ENCODE peak calls at places on chromosomes 7 and 10, in five cellular contexts. One of them, this sample, is unnamed.

GRCh38 chr7:128361463-128362441 is at the start of gene PRRT4:
- DNase-seq in neuronal stem cell: no peak
- DNase-seq in trophoblast cell: no peak
- DNase-seq in H1: no peak
- DNase-seq in H9: no peak
- DNase-seq in this sample: peak

GRCh38 chr10:59072038-59072437 is 104.4 kb upstream of the PHYHIPL start:
- DNase-seq in neuronal stem cell: no peak
- DNase-seq in trophoblast cell: no peak
- DNase-seq in H1: no peak
- DNase-seq in H9: no peak
- DNase-seq in this sample: no peak

GRCh38 chr10:48491422-48492139 is 113.3 kb downstream of the ARHGAP22 start:
- DNase-seq in neuronal stem cell: no peak
- DNase-seq in trophoblast cell: no peak
- DNase-seq in H1: no peak
- DNase-seq in H9: no peak
- DNase-seq in this sample: no peak

GRCh38 chr10:61869276-61869675 is 32.2 kb upstream of the ARID5B start:
- DNase-seq in neuronal stem cell: no peak
- DNase-seq in trophoblast cell: no peak
- DNase-seq in H1: no peak
- DNase-seq in H9: no peak
- DNase-seq in this sample: no peak

GRCh38 chr10:113854757-113855626 is 531 bp downstream of the NHLRC2 start:
- DNase-seq in neuronal stem cell: no peak
- DNase-seq in trophoblast cell: peak
- DNase-seq in H1: no peak
- DNase-seq in H9: peak
- DNase-seq in this sample: peak

GRCh38 chr7:151724250-151724915 is 152.5 kb downstream of the PRKAG2 start:
- DNase-seq in neuronal stem cell: no peak
- DNase-seq in trophoblast cell: no peak
- DNase-seq in H1: no peak
- DNase-seq in H9: no peak
- DNase-seq in this sample: no peak

GRCh38 chr10:1363466-1364121 is 307.4 kb downstream of the WDR37 start:
- DNase-seq in neuronal stem cell: no peak
- DNase-seq in trophoblast cell: no peak
- DNase-seq in H1: no peak
- DNase-seq in H9: no peak
- DNase-seq in this sample: no peak

GRCh38 chr10:30455816-30456215 is 21.8 kb downstream of the MAP3K8 start:
- DNase-seq in neuronal stem cell: no peak
- DNase-seq in trophoblast cell: no peak
- DNase-seq in H1: no peak
- DNase-seq in H9: no peak
- DNase-seq in this sample: no peak

GRCh38 chr7:30975257-30975899 is 11.6 kb downstream of the GHRHR start:
- DNase-seq in neuronal stem cell: no peak
- DNase-seq in trophoblast cell: no peak
- DNase-seq in H1: no peak
- DNase-seq in H9: no peak
- DNase-seq in this sample: no peak

GRCh38 chr7:56051339-56052191 is at the start of the genes CCT6A and PSPH:
- DNase-seq in neuronal stem cell: peak
- DNase-seq in trophoblast cell: peak
- DNase-seq in H1: peak
- DNase-seq in H9: peak
- DNase-seq in this sample: peak

GRCh38 chr10:67609996-67610793 is 85.8 kb downstream of the CTNNA3 start:
- DNase-seq in neuronal stem cell: peak
- DNase-seq in trophoblast cell: no peak
- DNase-seq in H1: no peak
- DNase-seq in H9: no peak
- DNase-seq in this sample: no peak

GRCh38 chr7:157678503-157678902 is 341.7 kb downstream of the DNAJB6 start:
- DNase-seq in neuronal stem cell: no peak
- DNase-seq in trophoblast cell: no peak
- DNase-seq in H1: no peak
- DNase-seq in H9: peak
- DNase-seq in this sample: no peak

GRCh38 chr7:102819151-102819550 is 70.4 kb downstream of the FAM185A start:
- DNase-seq in neuronal stem cell: no peak
- DNase-seq in trophoblast cell: no peak
- DNase-seq in H1: no peak
- DNase-seq in H9: no peak
- DNase-seq in this sample: no peak

GRCh38 chr10:10233256-10233655 is 784.4 kb upstream of the CELF2 start:
- DNase-seq in neuronal stem cell: no peak
- DNase-seq in trophoblast cell: no peak
- DNase-seq in H1: no peak
- DNase-seq in H9: no peak
- DNase-seq in this sample: no peak
- H2BK5ac ChIP-seq in neuronal stem cell: no peak
- H2BK5ac ChIP-seq in trophoblast cell: no peak
- H2BK5ac ChIP-seq in H1: no peak
- H2BK5ac ChIP-seq in H9: no peak
- H2BK5ac ChIP-seq in this sample: no peak

DNA sequence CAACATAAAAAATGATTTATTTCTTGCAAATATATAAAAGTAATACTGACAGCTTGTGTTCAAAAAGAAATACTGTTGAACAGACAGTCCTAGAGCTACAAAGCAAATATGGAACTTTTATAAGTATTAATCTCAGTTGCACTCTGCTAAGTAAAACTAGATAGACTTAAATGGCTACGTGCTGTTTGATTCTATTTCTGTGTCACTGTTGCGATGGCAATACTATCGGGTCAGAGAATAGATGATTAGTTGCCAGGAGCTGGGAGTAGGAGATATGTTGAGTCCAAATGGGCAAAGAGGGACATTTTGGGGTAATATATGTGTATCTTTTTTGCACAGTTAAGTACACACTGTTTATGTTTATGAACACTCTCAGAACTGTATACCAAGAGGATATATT is 41.1 kb upstream of the VWDE start:
- DNase-seq in neuronal stem cell: no peak
- DNase-seq in trophoblast cell: no peak
- DNase-seq in H1: no peak
- DNase-seq in H9: no peak
- DNase-seq in this sample: no peak
- H2BK12ac ChIP-seq in neuronal stem cell: no peak
- H2BK12ac ChIP-seq in trophoblast cell: no peak
- H2BK12ac ChIP-seq in H1: no peak
- H2BK12ac ChIP-seq in H9: no peak
- H2BK12ac ChIP-seq in this sample: no peak

GRCh38 chr7:47454066-47454950 is 127.6 kb downstream of the TNS3 start:
- DNase-seq in neuronal stem cell: no peak
- DNase-seq in trophoblast cell: peak
- DNase-seq in H1: no peak
- DNase-seq in H9: no peak
- DNase-seq in this sample: peak

GRCh38 chr7:47456210-47456955 is 125.5 kb downstream of the TNS3 start:
- DNase-seq in neuronal stem cell: no peak
- DNase-seq in trophoblast cell: no peak
- DNase-seq in H1: no peak
- DNase-seq in H9: no peak
- DNase-seq in this sample: no peak

GRCh38 chr7:47453093-47454056 is 128.5 kb downstream of the TNS3 start:
- DNase-seq in neuronal stem cell: no peak
- DNase-seq in trophoblast cell: peak
- DNase-seq in H1: no peak
- DNase-seq in H9: no peak
- DNase-seq in this sample: peak

GRCh38 chr7:47455872-47456185 is 126.1 kb downstream of the TNS3 start:
- DNase-seq in neuronal stem cell: no peak
- DNase-seq in trophoblast cell: peak
- DNase-seq in H1: no peak
- DNase-seq in H9: no peak
- DNase-seq in this sample: no peak

GRCh38 chr7:47454961-47455871 is 126.7 kb downstream of the TNS3 start:
- DNase-seq in neuronal stem cell: no peak
- DNase-seq in trophoblast cell: no peak
- DNase-seq in H1: no peak
- DNase-seq in H9: no peak
- DNase-seq in this sample: no peak
- H2BK5ac ChIP-seq in neuronal stem cell: no peak
- H2BK5ac ChIP-seq in trophoblast cell: no peak
- H2BK5ac ChIP-seq in H1: no peak
- H2BK5ac ChIP-seq in H9: no peak
- H2BK5ac ChIP-seq in this sample: no peak

DNA sequence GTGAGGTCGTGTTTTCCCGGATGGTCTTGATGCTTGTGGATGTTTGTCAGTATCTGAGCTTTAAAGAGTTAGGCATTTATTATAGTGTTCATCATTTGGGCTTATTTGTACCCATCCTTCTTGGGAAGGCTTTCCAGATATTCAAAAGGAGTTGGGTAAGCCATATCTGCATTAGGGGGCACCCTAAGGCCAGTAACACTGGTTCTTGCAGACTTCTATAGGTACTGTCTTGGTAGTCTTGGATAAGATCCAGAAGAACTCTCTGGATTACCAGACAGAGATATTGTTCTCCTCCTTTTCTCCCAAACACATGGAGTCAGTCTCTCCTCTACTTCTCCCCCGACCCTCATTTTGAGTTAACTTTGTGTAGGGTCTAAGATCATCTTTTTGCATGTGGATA is 92.8 kb downstream of the SDK1 start:
- DNase-seq in neuronal stem cell: no peak
- DNase-seq in trophoblast cell: no peak
- DNase-seq in H1: no peak
- DNase-seq in H9: no peak
- DNase-seq in this sample: no peak
- H2BK12ac ChIP-seq in neuronal stem cell: no peak
- H2BK12ac ChIP-seq in trophoblast cell: no peak
- H2BK12ac ChIP-seq in H1: no peak
- H2BK12ac ChIP-seq in H9: no peak
- H2BK12ac ChIP-seq in this sample: no peak

GRCh38 chr7:130880668-130881067 is 146.7 kb upstream of the KLF14 start:
- DNase-seq in neuronal stem cell: no peak
- DNase-seq in trophoblast cell: no peak
- DNase-seq in H1: no peak
- DNase-seq in H9: no peak
- DNase-seq in this sample: peak
- H2BK5ac ChIP-seq in neuronal stem cell: no peak
- H2BK5ac ChIP-seq in trophoblast cell: no peak
- H2BK5ac ChIP-seq in H1: no peak
- H2BK5ac ChIP-seq in H9: no peak
- H2BK5ac ChIP-seq in this sample: no peak

GRCh38 chr7:84354866-84355265 is 160.3 kb upstream of the SEMA3A start:
- DNase-seq in neuronal stem cell: no peak
- DNase-seq in trophoblast cell: no peak
- DNase-seq in H1: no peak
- DNase-seq in H9: no peak
- DNase-seq in this sample: no peak

DNA sequence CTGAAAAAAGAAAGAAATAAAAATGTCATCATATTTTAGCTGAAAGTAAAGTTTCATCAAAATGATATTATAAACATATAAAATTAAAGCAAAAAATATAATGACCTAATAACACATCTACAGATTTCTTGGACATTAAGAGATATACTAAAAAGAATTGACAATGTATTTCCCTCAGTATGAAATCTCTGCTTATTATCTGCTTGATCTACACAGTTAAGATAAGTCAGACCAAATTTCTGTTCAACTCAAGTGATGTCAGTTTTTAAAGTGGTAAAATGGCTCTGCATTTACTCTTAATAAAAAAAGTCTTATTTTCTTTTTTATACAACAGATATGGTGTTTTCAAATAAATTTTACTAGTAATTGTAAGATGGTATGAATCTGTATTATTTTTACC is 159.4 kb upstream of the SEMA3A start:
- DNase-seq in neuronal stem cell: no peak
- DNase-seq in trophoblast cell: no peak
- DNase-seq in H1: no peak
- DNase-seq in H9: no peak
- DNase-seq in this sample: no peak
- H2BK12ac ChIP-seq in neuronal stem cell: no peak
- H2BK12ac ChIP-seq in trophoblast cell: no peak
- H2BK12ac ChIP-seq in H1: no peak
- H2BK12ac ChIP-seq in H9: no peak
- H2BK12ac ChIP-seq in this sample: no peak

This sample was measured in mesenchymal stem cell.